ENCODE peak calls at places on chromosomes 4 and X, in four cellular contexts. One of them, this sample, is unnamed.
A peak's percentile ranks its signal among the peaks of the same experiment; 100 is the strongest.

GRCh38 chr4:177484613-177485021 is 42.4 kb upstream of the AGA start:
- DNase-seq in breast epithelium: no peak
- DNase-seq in T-helper 9 cell: no peak
- DNase-seq in hypothalamus: no peak
- DNase-seq in this sample: no peak

GRCh38 chr4:7806080-7806630 is 133.5 kb downstream of the AFAP1 start:
- DNase-seq in breast epithelium: no peak
- DNase-seq in T-helper 9 cell: no peak
- DNase-seq in hypothalamus: peak; percentile 60
- DNase-seq in this sample: peak; percentile 81

GRCh38 chr4:27272264-27272663 is 411.6 kb downstream of the STIM2 start:
- DNase-seq in breast epithelium: no peak
- DNase-seq in T-helper 9 cell: no peak
- DNase-seq in hypothalamus: no peak
- DNase-seq in this sample: no peak

GRCh38 chrX:151773434-151773833 is 38.9 kb downstream of the CNGA2 start:
- DNase-seq in breast epithelium: no peak
- DNase-seq in T-helper 9 cell: no peak
- DNase-seq in hypothalamus: no peak
- DNase-seq in this sample: no peak

GRCh38 chrX:85375333-85375738 is 4.1 kb downstream of the POF1B start:
- DNase-seq in breast epithelium: no peak
- DNase-seq in T-helper 9 cell: no peak
- DNase-seq in hypothalamus: no peak
- DNase-seq in this sample: no peak

GRCh38 chrX:11757729-11758399 is at the start of gene MSL3:
- DNase-seq in breast epithelium: peak; percentile 52
- DNase-seq in T-helper 9 cell: no peak
- DNase-seq in hypothalamus: peak; percentile 10
- DNase-seq in this sample: peak; percentile 78

GRCh38 chrX:2712428-2712827 is 21.3 kb downstream of the CD99 start:
- DNase-seq in breast epithelium: no peak
- DNase-seq in T-helper 9 cell: no peak
- DNase-seq in hypothalamus: no peak
- DNase-seq in this sample: peak; percentile 37

GRCh38 chr4:2427383-2428334 is 8.9 kb downstream of the CFAP99 start:
- DNase-seq in breast epithelium: no peak
- DNase-seq in T-helper 9 cell: no peak
- DNase-seq in hypothalamus: no peak
- DNase-seq in this sample: no peak

GRCh38 chr4:26061248-26061986 is 147.4 kb downstream of the SMIM20 start:
- DNase-seq in breast epithelium: no peak
- DNase-seq in T-helper 9 cell: no peak
- DNase-seq in hypothalamus: no peak
- DNase-seq in this sample: no peak

GRCh38 chr4:162912482-162912881 is 254.2 kb downstream of the NAF1 start:
- DNase-seq in breast epithelium: no peak
- DNase-seq in T-helper 9 cell: no peak
- DNase-seq in hypothalamus: no peak
- DNase-seq in this sample: no peak

GRCh38 chr4:53987761-53988171 is 76.6 kb downstream of the CHIC2 start:
- DNase-seq in breast epithelium: no peak
- DNase-seq in T-helper 9 cell: no peak
- DNase-seq in hypothalamus: no peak
- DNase-seq in this sample: no peak

GRCh38 chrX:40224658-40225057 is 126.9 kb upstream of the BCOR start:
- DNase-seq in breast epithelium: no peak
- DNase-seq in T-helper 9 cell: no peak
- DNase-seq in hypothalamus: no peak
- DNase-seq in this sample: no peak

GRCh38 chrX:151563449-151563848 is at the start of gene PASD1:
- DNase-seq in breast epithelium: no peak
- DNase-seq in T-helper 9 cell: no peak
- DNase-seq in hypothalamus: no peak
- DNase-seq in this sample: no peak